ENCODE peak calls at places on chromosomes 13 and 19, in seven cellular contexts. One of them, this sample, is unnamed.

GRCh38 chr19:4455742-4456565 is 1.6 kb downstream of the UBXN6 start:
- DNase-seq in HFF-Myc: no peak
- DNase-seq in psoas muscle: peak; percentile 88
- DNase-seq in choroid plexus epithelial cell: peak; percentile 86
- DNase-seq in A673: no peak
- DNase-seq in IMR-90: peak; percentile 84
- DNase-seq in MM.1S: no peak
- DNase-seq in this sample: peak; percentile 81

GRCh38 chr19:32287811-32288227 is 57.6 kb upstream of the ZNF507 start:
- DNase-seq in HFF-Myc: peak; percentile 41
- DNase-seq in psoas muscle: peak; percentile 84
- DNase-seq in choroid plexus epithelial cell: peak; percentile 85
- DNase-seq in A673: peak; percentile 84
- DNase-seq in IMR-90: peak; percentile 61
- DNase-seq in MM.1S: peak; percentile 35
- DNase-seq in this sample: peak; percentile 70

GRCh38 chr13:44220948-44221347 is 152.7 kb upstream of the SERP2 start:
- DNase-seq in HFF-Myc: no peak
- DNase-seq in psoas muscle: peak; percentile 60
- DNase-seq in choroid plexus epithelial cell: no peak
- DNase-seq in A673: no peak
- DNase-seq in IMR-90: no peak
- DNase-seq in MM.1S: no peak
- DNase-seq in this sample: no peak

GRCh38 chr19:36215276-36216171 is 618 bp downstream of the ZNF146 start:
- DNase-seq in HFF-Myc: no peak
- DNase-seq in psoas muscle: no peak
- DNase-seq in choroid plexus epithelial cell: peak; percentile 64
- DNase-seq in A673: peak; percentile 45
- DNase-seq in IMR-90: peak; percentile 62
- DNase-seq in MM.1S: no peak
- DNase-seq in this sample: peak; percentile 54

GRCh38 chr19:17103177-17103576 is 27.6 kb downstream of the MYO9B start:
- DNase-seq in HFF-Myc: no peak
- DNase-seq in psoas muscle: no peak
- DNase-seq in choroid plexus epithelial cell: peak; percentile 41
- DNase-seq in A673: peak; percentile 62
- DNase-seq in IMR-90: peak; percentile 45
- DNase-seq in MM.1S: no peak
- DNase-seq in this sample: no peak

GRCh38 chr19:54390942-54391577 is 24.2 kb upstream of the TTYH1 start:
- DNase-seq in HFF-Myc: peak; percentile 38
- DNase-seq in psoas muscle: no peak
- DNase-seq in choroid plexus epithelial cell: peak; percentile 81
- DNase-seq in A673: peak; percentile 74
- DNase-seq in IMR-90: peak; percentile 60
- DNase-seq in MM.1S: peak; percentile 64
- DNase-seq in this sample: peak; percentile 30

GRCh38 chr19:1237027-1237659 is 662 bp downstream of the CBARP start:
- DNase-seq in HFF-Myc: no peak
- DNase-seq in psoas muscle: no peak
- DNase-seq in choroid plexus epithelial cell: no peak
- DNase-seq in A673: no peak
- DNase-seq in IMR-90: no peak
- DNase-seq in MM.1S: no peak
- DNase-seq in this sample: no peak

GRCh38 chr13:44697058-44697457 is 120.9 kb upstream of the TSC22D1 start:
- DNase-seq in HFF-Myc: no peak
- DNase-seq in psoas muscle: no peak
- DNase-seq in choroid plexus epithelial cell: no peak
- DNase-seq in A673: no peak
- DNase-seq in IMR-90: no peak
- DNase-seq in MM.1S: no peak
- DNase-seq in this sample: no peak

GRCh38 chr19:18233224-18233825 is 7.1 kb upstream of the PDE4C start:
- DNase-seq in HFF-Myc: no peak
- DNase-seq in psoas muscle: peak; percentile 66
- DNase-seq in choroid plexus epithelial cell: peak; percentile 44
- DNase-seq in A673: peak; percentile 72
- DNase-seq in IMR-90: peak; percentile 39
- DNase-seq in MM.1S: peak; percentile 48
- DNase-seq in this sample: peak; percentile 73

GRCh38 chr19:4278010-4278409 is 1.1 kb upstream of the SHD start:
- DNase-seq in HFF-Myc: no peak
- DNase-seq in psoas muscle: no peak
- DNase-seq in choroid plexus epithelial cell: no peak
- DNase-seq in A673: no peak
- DNase-seq in IMR-90: no peak
- DNase-seq in MM.1S: no peak
- DNase-seq in this sample: no peak

GRCh38 chr13:20448470-20448869 is 77.2 kb downstream of the CRYL1 start:
- DNase-seq in HFF-Myc: no peak
- DNase-seq in psoas muscle: no peak
- DNase-seq in choroid plexus epithelial cell: no peak
- DNase-seq in A673: no peak
- DNase-seq in IMR-90: no peak
- DNase-seq in MM.1S: no peak
- DNase-seq in this sample: no peak

GRCh38 chr19:30681162-30681996 is 309.2 kb downstream of the ZNF536 start:
- DNase-seq in HFF-Myc: no peak
- DNase-seq in psoas muscle: no peak
- DNase-seq in choroid plexus epithelial cell: no peak
- DNase-seq in A673: no peak
- DNase-seq in IMR-90: no peak
- DNase-seq in MM.1S: no peak
- DNase-seq in this sample: no peak

GRCh38 chr13:85379433-85379832 is 419.8 kb downstream of the SLITRK6 start:
- DNase-seq in HFF-Myc: no peak
- DNase-seq in psoas muscle: no peak
- DNase-seq in choroid plexus epithelial cell: peak; percentile 6
- DNase-seq in A673: no peak
- DNase-seq in IMR-90: no peak
- DNase-seq in MM.1S: peak; percentile 63
- DNase-seq in this sample: no peak

GRCh38 chr19:30666301-30666803 is 294.2 kb downstream of the ZNF536 start:
- DNase-seq in HFF-Myc: no peak
- DNase-seq in psoas muscle: peak; percentile 64
- DNase-seq in choroid plexus epithelial cell: peak; percentile 49
- DNase-seq in A673: peak; percentile 72
- DNase-seq in IMR-90: peak; percentile 13
- DNase-seq in MM.1S: peak; percentile 17
- DNase-seq in this sample: peak; percentile 64

GRCh38 chr19:45766919-45767346 is 2.1 kb downstream of the SIX5 start:
- DNase-seq in HFF-Myc: no peak
- DNase-seq in psoas muscle: no peak
- DNase-seq in choroid plexus epithelial cell: peak; percentile 40
- DNase-seq in A673: no peak
- DNase-seq in IMR-90: peak; percentile 16
- DNase-seq in MM.1S: no peak
- DNase-seq in this sample: no peak

GRCh38 chr13:91540157-91540736 is 141.8 kb downstream of the GPC5 start:
- DNase-seq in HFF-Myc: no peak
- DNase-seq in psoas muscle: no peak
- DNase-seq in choroid plexus epithelial cell: no peak
- DNase-seq in A673: no peak
- DNase-seq in IMR-90: no peak
- DNase-seq in MM.1S: no peak
- DNase-seq in this sample: no peak

GRCh38 chr19:262125-262524 is 29.1 kb downstream of the PLPP2 start:
- DNase-seq in HFF-Myc: no peak
- DNase-seq in psoas muscle: no peak
- DNase-seq in choroid plexus epithelial cell: no peak
- DNase-seq in A673: no peak
- DNase-seq in IMR-90: no peak
- DNase-seq in MM.1S: no peak
- DNase-seq in this sample: no peak

GRCh38 chr13:110815471-110816204 is 99.2 kb downstream of the ANKRD10 start:
- DNase-seq in HFF-Myc: no peak
- DNase-seq in psoas muscle: no peak
- DNase-seq in choroid plexus epithelial cell: peak; percentile 16
- DNase-seq in A673: no peak
- DNase-seq in IMR-90: no peak
- DNase-seq in MM.1S: no peak
- DNase-seq in this sample: no peak

GRCh38 chr19:2495130-2495641 is 19.3 kb downstream of the GADD45B start:
- DNase-seq in HFF-Myc: no peak
- DNase-seq in psoas muscle: peak; percentile 93
- DNase-seq in choroid plexus epithelial cell: peak; percentile 58
- DNase-seq in A673: no peak
- DNase-seq in IMR-90: peak; percentile 40
- DNase-seq in MM.1S: peak; percentile 36
- DNase-seq in this sample: peak; percentile 80

GRCh38 chr13:97548736-97549135 is 114.8 kb downstream of the RAP2A start:
- DNase-seq in HFF-Myc: no peak
- DNase-seq in psoas muscle: no peak
- DNase-seq in choroid plexus epithelial cell: no peak
- DNase-seq in A673: no peak
- DNase-seq in IMR-90: peak; percentile 24
- DNase-seq in MM.1S: no peak
- DNase-seq in this sample: no peak

GRCh38 chr13:57624565-57625435 is 6.7 kb upstream of the PCDH17 start:
- DNase-seq in HFF-Myc: peak; percentile 11
- DNase-seq in psoas muscle: no peak
- DNase-seq in choroid plexus epithelial cell: peak; percentile 75
- DNase-seq in A673: peak; percentile 87
- DNase-seq in IMR-90: peak; percentile 41
- DNase-seq in MM.1S: peak; percentile 18
- DNase-seq in this sample: peak; percentile 8

GRCh38 chr19:3129112-3129511 is 6.7 kb upstream of the GNA15 start:
- DNase-seq in HFF-Myc: peak; percentile 29
- DNase-seq in psoas muscle: no peak
- DNase-seq in choroid plexus epithelial cell: peak; percentile 86
- DNase-seq in A673: peak; percentile 56
- DNase-seq in IMR-90: peak; percentile 71
- DNase-seq in MM.1S: no peak
- DNase-seq in this sample: peak; percentile 59

DNA sequence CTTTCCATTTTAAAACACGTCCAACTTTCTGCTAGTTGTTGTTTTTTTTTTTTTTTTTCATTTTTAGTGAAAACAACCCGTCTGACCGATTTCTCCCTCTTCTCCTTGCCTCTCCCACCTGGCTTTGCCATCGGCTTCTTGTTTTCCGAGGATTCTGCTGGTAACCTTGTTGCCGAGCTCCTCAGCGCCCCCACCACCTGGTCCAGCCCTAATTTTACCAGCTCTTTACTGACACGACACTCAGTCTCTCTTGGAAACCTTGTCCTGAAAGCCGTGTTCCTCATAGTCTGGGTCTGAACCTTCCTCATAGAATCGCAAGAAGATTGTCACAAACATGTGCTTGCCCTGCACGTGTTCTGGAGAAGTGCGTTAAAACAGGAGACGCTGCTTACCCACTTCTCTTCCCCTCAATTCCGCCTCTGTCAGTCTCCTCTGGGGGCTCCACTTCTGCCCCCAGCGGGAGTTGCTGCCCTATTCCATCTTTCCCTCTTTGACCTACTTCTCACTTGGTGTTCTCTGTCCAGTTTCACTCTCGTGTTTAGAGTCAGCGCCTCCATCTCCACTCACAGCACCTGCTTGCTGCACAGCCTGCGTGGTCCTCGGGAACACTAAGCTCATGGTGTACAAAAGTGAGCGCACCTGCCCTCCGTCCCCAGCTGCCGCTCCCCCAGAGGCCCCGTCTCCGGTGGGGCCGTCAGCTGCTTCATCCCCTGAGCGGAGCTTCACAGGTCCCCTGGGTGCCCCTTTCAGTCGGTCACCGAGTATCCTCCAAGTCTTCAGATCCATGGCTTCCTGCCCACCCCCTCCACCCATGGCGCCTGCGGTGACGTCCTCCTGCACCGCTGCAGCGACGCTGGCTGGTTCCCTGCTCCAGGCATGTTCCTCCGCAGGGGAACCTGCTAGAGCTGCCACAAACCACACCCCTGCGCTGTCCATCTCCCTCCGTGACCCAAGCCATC is 65.1 kb downstream of the TM9SF2 start:
- DNase-seq in HFF-Myc: no peak
- DNase-seq in psoas muscle: no peak
- DNase-seq in choroid plexus epithelial cell: no peak
- DNase-seq in A673: no peak
- DNase-seq in IMR-90: no peak
- DNase-seq in MM.1S: no peak
- DNase-seq in this sample: no peak
- H3K4me3 ChIP-seq in HFF-Myc: no peak overlapping the region
- H3K4me3 ChIP-seq in psoas muscle: no peak overlapping the region
- H3K4me3 ChIP-seq in choroid plexus epithelial cell: no peak overlapping the region
- H3K4me3 ChIP-seq in A673: no peak overlapping the region
- H3K4me3 ChIP-seq in IMR-90: no peak overlapping the region
- H3K4me3 ChIP-seq in MM.1S: no peak overlapping the region
- H3K4me3 ChIP-seq in this sample: no peak overlapping the region

DNA sequence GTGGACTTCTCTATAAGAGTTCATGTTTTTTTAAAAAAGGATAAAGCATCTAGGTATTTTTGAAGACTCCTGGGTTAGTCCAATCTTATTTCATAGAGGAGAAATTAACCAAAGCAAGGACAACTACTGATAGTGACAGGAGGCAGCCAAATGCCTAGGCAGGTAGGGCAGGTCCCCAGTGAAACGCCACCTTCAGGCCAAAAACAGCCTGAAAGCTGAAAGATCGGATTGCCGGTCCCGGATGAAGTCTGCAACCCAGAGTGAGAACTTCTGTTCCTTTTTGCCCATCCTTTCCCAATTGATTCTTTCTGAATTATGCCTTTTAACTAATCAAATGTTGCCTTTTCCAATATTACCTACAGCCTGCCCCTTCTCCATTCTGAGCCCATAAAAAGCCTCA is 6.1 kb upstream of the GGACT start:
- DNase-seq in HFF-Myc: no peak
- DNase-seq in psoas muscle: no peak
- DNase-seq in choroid plexus epithelial cell: no peak
- DNase-seq in A673: no peak
- DNase-seq in IMR-90: no peak
- DNase-seq in MM.1S: no peak
- DNase-seq in this sample: no peak
- TF ChIP-seq CTCF in HFF-Myc: peak; percentile 16
- TF ChIP-seq CTCF in psoas muscle: no peak
- TF ChIP-seq CTCF in choroid plexus epithelial cell: peak; percentile 35
- TF ChIP-seq CTCF in A673: peak; percentile 44
- TF ChIP-seq CTCF in IMR-90: peak; percentile 2
- TF ChIP-seq CTCF in MM.1S: peak; percentile 23
- TF ChIP-seq CTCF in this sample: peak; percentile 3

DNA sequence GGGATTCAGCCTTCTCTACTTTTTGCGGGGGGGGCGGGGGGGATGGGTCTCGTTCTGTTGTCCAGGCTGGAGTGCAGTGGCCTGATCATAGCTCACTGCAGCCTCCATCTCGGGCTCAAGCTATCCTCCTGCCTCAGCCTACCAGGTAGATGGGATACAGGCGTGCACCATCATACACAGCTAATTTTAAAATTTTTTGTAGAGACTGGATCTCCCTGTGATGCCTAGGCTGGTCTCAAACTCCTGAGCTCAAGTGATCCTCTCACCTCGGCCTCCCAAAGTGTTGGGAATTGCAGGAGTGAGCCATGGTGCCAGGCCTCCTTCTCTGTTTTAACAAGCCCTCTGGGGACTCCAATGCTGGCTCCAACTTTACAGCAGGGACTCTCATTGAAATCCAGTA is 569 bp upstream of the ZNF792 start:
- DNase-seq in HFF-Myc: no peak
- DNase-seq in psoas muscle: no peak
- DNase-seq in choroid plexus epithelial cell: no peak
- DNase-seq in A673: no peak
- DNase-seq in IMR-90: no peak
- DNase-seq in MM.1S: no peak
- DNase-seq in this sample: no peak
- H3K4me3 ChIP-seq in HFF-Myc: no peak overlapping the region
- H3K4me3 ChIP-seq in psoas muscle: no peak overlapping the region
- H3K4me3 ChIP-seq in choroid plexus epithelial cell: no peak overlapping the region
- H3K4me3 ChIP-seq in A673: no peak overlapping the region
- H3K4me3 ChIP-seq in IMR-90: no peak overlapping the region
- H3K4me3 ChIP-seq in MM.1S: no peak overlapping the region
- H3K4me3 ChIP-seq in this sample: peak overlapping the region; percentile 70

GRCh38 chr13:54573186-54573585 is 1544.6 kb downstream of the OLFM4 start:
- DNase-seq in HFF-Myc: no peak
- DNase-seq in psoas muscle: no peak
- DNase-seq in choroid plexus epithelial cell: no peak
- DNase-seq in A673: no peak
- DNase-seq in IMR-90: no peak
- DNase-seq in MM.1S: no peak
- DNase-seq in this sample: no peak
- TF ChIP-seq CTCF in HFF-Myc: no peak
- TF ChIP-seq CTCF in psoas muscle: no peak
- TF ChIP-seq CTCF in choroid plexus epithelial cell: no peak
- TF ChIP-seq CTCF in A673: no peak
- TF ChIP-seq CTCF in IMR-90: no peak
- TF ChIP-seq CTCF in MM.1S: no peak
- TF ChIP-seq CTCF in this sample: no peak

This sample was measured in foreskin fibroblast.